ENCODE peak calls at places on chromosomes 12 and 14, in seven cellular contexts. M is NCI-H1694; T is colonic mucosa; U is lower lobe of right lung; X is activated CD4-positive, CD25-positive, alpha-beta regulatory T cell; Q is amygdala; R is neural progenitor cell. A is an unnamed sample.

GRCh38 chr12:49642370-49642802 is 19.0 kb downstream of the PRPF40B start:
- DNase-seq in M (no peak), T (no peak), U (no peak), X (no peak), Q (no peak), R (no peak), A (peak)

GRCh38 chr12:82955020-82955419 is 268.3 kb downstream of the TMTC2 start:
- DNase-seq in M (no peak), T (no peak), U (no peak), X (no peak), Q (no peak), R (no peak), A (no peak)

GRCh38 chr12:96434107-96434506 is 33.9 kb upstream of the CDK17 start:
- DNase-seq in M (no peak), T (peak), U (no peak), X (no peak), Q (no peak), R (no peak), A (no peak)

GRCh38 chr14:80395031-80395430 is 183.7 kb upstream of the DIO2 start:
- DNase-seq in M (no peak), T (no peak), U (no peak), X (no peak), Q (no peak), R (no peak), A (no peak)

GRCh38 chr14:30115756-30116155 is 188.1 kb upstream of the PRKD1 start:
- DNase-seq in M (no peak), T (no peak), U (no peak), X (no peak), Q (no peak), R (peak), A (no peak)

GRCh38 chr12:107447336-107447735 is 238.3 kb upstream of the PWP1 start:
- DNase-seq in M (no peak), T (no peak), U (no peak), X (no peak), Q (no peak), R (no peak), A (no peak)

GRCh38 chr14:102840115-102840514 is 62.9 kb downstream of the TRAF3 start:
- DNase-seq in M (no peak), T (no peak), U (no peak), X (no peak), Q (no peak), R (no peak), A (no peak)

GRCh38 chr12:66921151-66921550 is 242.3 kb upstream of the GRIP1 start:
- DNase-seq in M (no peak), T (no peak), U (no peak), X (no peak), Q (no peak), R (no peak), A (no peak)

GRCh38 chr12:114529956-114530355 is 124.0 kb upstream of the TBX5 start:
- DNase-seq in M (no peak), T (no peak), U (no peak), X (no peak), Q (no peak), R (no peak), A (no peak)

GRCh38 chr14:52618602-52619001 is 66.0 kb downstream of the GPR137C start:
- DNase-seq in M (no peak), T (no peak), U (no peak), X (no peak), Q (no peak), R (no peak), A (no peak)

GRCh38 chr12:56413392-56413791 is 35.8 kb downstream of the TIMELESS start:
- DNase-seq in M (no peak), T (no peak), U (no peak), X (no peak), Q (no peak), R (no peak), A (no peak)

GRCh38 chr14:69285661-69286255 is 25.8 kb downstream of the GALNT16 start:
- DNase-seq in M (no peak), T (no peak), U (no peak), X (no peak), Q (no peak), R (no peak), A (no peak)

GRCh38 chr14:60723218-60724079 is 702 bp downstream of the SIX4 start:
- DNase-seq in M (no peak), T (peak), U (peak), X (no peak), Q (peak), R (peak), A (peak)

GRCh38 chr14:99663716-99664635 is 19.0 kb downstream of the HHIPL1 start:
- DNase-seq in M (no peak), T (no peak), U (no peak), X (no peak), Q (peak), R (peak), A (no peak)

GRCh38 chr12:29497588-29497987 is at the start of gene OVCH1:
- DNase-seq in M (no peak), T (no peak), U (no peak), X (no peak), Q (no peak), R (no peak), A (no peak)

GRCh38 chr12:58425481-58426392 is 484.4 kb downstream of the ATP23 start:
- DNase-seq in M (no peak), T (peak), U (no peak), X (no peak), Q (no peak), R (peak), A (peak)

GRCh38 chr12:124583854-124584253 is 16.4 kb upstream of the NCOR2 start:
- DNase-seq in M (no peak), T (no peak), U (no peak), X (no peak), Q (no peak), R (no peak), A (no peak)

GRCh38 chr14:77574446-77575125 is 41.9 kb downstream of the SPTLC2 start:
- DNase-seq in M (no peak), T (no peak), U (no peak), X (no peak), Q (no peak), R (no peak), A (no peak)